ENCODE peak calls at places on chromosomes 1 and 21, in seven cellular contexts. One of them, this sample, is unnamed.

GRCh38 chr21:45613881-45614280 is 29.6 kb upstream of the PCBP3 start:
- DNase-seq in activated naive CD4-positive, alpha-beta T cell treated with anti-CD3 and anti-CD28 coated beads, Interleukin-2, amount 50 U/mL, for 16 hours: no peak
- DNase-seq in H9: peak; percentile 16
- DNase-seq in esophagus muscularis mucosa: no peak
- DNase-seq in GM20000: no peak
- DNase-seq in anterior cingulate cortex: no peak
- DNase-seq in KG1: no peak
- DNase-seq in this sample: no peak

GRCh38 chr1:228437424-228437823 is 20.8 kb upstream of the TRIM17 start:
- DNase-seq in anterior cingulate cortex: no peak
- DNase-seq in activated naive CD4-positive, alpha-beta T cell treated with anti-CD3 and anti-CD28 coated beads, Interleukin-2, amount 50 U/mL, for 16 hours: no peak
- DNase-seq in GM20000: no peak
- DNase-seq in H9: no peak
- DNase-seq in esophagus muscularis mucosa: no peak
- DNase-seq in KG1: no peak
- DNase-seq in this sample: no peak

GRCh38 chr21:44842721-44843445 is 25.0 kb upstream of the SUMO3 start:
- DNase-seq in esophagus muscularis mucosa: no peak
- DNase-seq in H9: no peak
- DNase-seq in activated naive CD4-positive, alpha-beta T cell treated with anti-CD3 and anti-CD28 coated beads, Interleukin-2, amount 50 U/mL, for 16 hours: no peak
- DNase-seq in GM20000: no peak
- DNase-seq in KG1: no peak
- DNase-seq in anterior cingulate cortex: no peak
- DNase-seq in this sample: no peak

GRCh38 chr1:232274236-232274855 is 355.6 kb downstream of the SIPA1L2 start:
- DNase-seq in KG1: no peak
- DNase-seq in activated naive CD4-positive, alpha-beta T cell treated with anti-CD3 and anti-CD28 coated beads, Interleukin-2, amount 50 U/mL, for 16 hours: no peak
- DNase-seq in anterior cingulate cortex: no peak
- DNase-seq in GM20000: no peak
- DNase-seq in H9: no peak
- DNase-seq in esophagus muscularis mucosa: peak; percentile 17
- DNase-seq in this sample: no peak

GRCh38 chr1:37393585-37394120 is 80.7 kb upstream of the ZC3H12A start:
- DNase-seq in esophagus muscularis mucosa: no peak
- DNase-seq in anterior cingulate cortex: no peak
- DNase-seq in KG1: no peak
- DNase-seq in H9: no peak
- DNase-seq in GM20000: no peak
- DNase-seq in activated naive CD4-positive, alpha-beta T cell treated with anti-CD3 and anti-CD28 coated beads, Interleukin-2, amount 50 U/mL, for 16 hours: no peak
- DNase-seq in this sample: no peak

GRCh38 chr1:77399250-77400086 is 117.6 kb downstream of the AK5 start:
- DNase-seq in KG1: no peak
- DNase-seq in anterior cingulate cortex: no peak
- DNase-seq in GM20000: no peak
- DNase-seq in esophagus muscularis mucosa: no peak
- DNase-seq in H9: no peak
- DNase-seq in activated naive CD4-positive, alpha-beta T cell treated with anti-CD3 and anti-CD28 coated beads, Interleukin-2, amount 50 U/mL, for 16 hours: no peak
- DNase-seq in this sample: no peak

GRCh38 chr21:29481641-29482040 is 182.9 kb downstream of the BACH1 start:
- DNase-seq in anterior cingulate cortex: no peak
- DNase-seq in GM20000: no peak
- DNase-seq in activated naive CD4-positive, alpha-beta T cell treated with anti-CD3 and anti-CD28 coated beads, Interleukin-2, amount 50 U/mL, for 16 hours: no peak
- DNase-seq in esophagus muscularis mucosa: no peak
- DNase-seq in KG1: no peak
- DNase-seq in H9: no peak
- DNase-seq in this sample: no peak

GRCh38 chr21:39265603-39266002 is 47.8 kb downstream of the BRWD1 start:
- DNase-seq in KG1: no peak
- DNase-seq in GM20000: no peak
- DNase-seq in H9: no peak
- DNase-seq in esophagus muscularis mucosa: no peak
- DNase-seq in anterior cingulate cortex: no peak
- DNase-seq in activated naive CD4-positive, alpha-beta T cell treated with anti-CD3 and anti-CD28 coated beads, Interleukin-2, amount 50 U/mL, for 16 hours: no peak
- DNase-seq in this sample: no peak

GRCh38 chr21:34509151-34509550 is 2.9 kb downstream of the KCNE1 start:
- DNase-seq in KG1: no peak
- DNase-seq in esophagus muscularis mucosa: no peak
- DNase-seq in activated naive CD4-positive, alpha-beta T cell treated with anti-CD3 and anti-CD28 coated beads, Interleukin-2, amount 50 U/mL, for 16 hours: no peak
- DNase-seq in H9: no peak
- DNase-seq in anterior cingulate cortex: no peak
- DNase-seq in GM20000: peak; percentile 30
- DNase-seq in this sample: no peak

GRCh38 chr1:200290010-200290685 is 119.7 kb downstream of the ZNF281 start:
- DNase-seq in KG1: no peak
- DNase-seq in esophagus muscularis mucosa: no peak
- DNase-seq in activated naive CD4-positive, alpha-beta T cell treated with anti-CD3 and anti-CD28 coated beads, Interleukin-2, amount 50 U/mL, for 16 hours: no peak
- DNase-seq in GM20000: no peak
- DNase-seq in H9: peak; percentile 71
- DNase-seq in anterior cingulate cortex: no peak
- DNase-seq in this sample: no peak

GRCh38 chr1:64699327-64699726 is 45.5 kb upstream of the RAVER2 start:
- DNase-seq in KG1: no peak
- DNase-seq in anterior cingulate cortex: no peak
- DNase-seq in esophagus muscularis mucosa: no peak
- DNase-seq in GM20000: no peak
- DNase-seq in activated naive CD4-positive, alpha-beta T cell treated with anti-CD3 and anti-CD28 coated beads, Interleukin-2, amount 50 U/mL, for 16 hours: no peak
- DNase-seq in H9: no peak
- DNase-seq in this sample: no peak

GRCh38 chr1:78277253-78277652 is 213.5 kb upstream of the PTGFR start:
- DNase-seq in esophagus muscularis mucosa: no peak
- DNase-seq in activated naive CD4-positive, alpha-beta T cell treated with anti-CD3 and anti-CD28 coated beads, Interleukin-2, amount 50 U/mL, for 16 hours: no peak
- DNase-seq in KG1: no peak
- DNase-seq in H9: no peak
- DNase-seq in GM20000: peak; percentile 5
- DNase-seq in anterior cingulate cortex: no peak
- DNase-seq in this sample: no peak

GRCh38 chr1:93614550-93615200 is 67.0 kb downstream of the BCAR3 start:
- DNase-seq in activated naive CD4-positive, alpha-beta T cell treated with anti-CD3 and anti-CD28 coated beads, Interleukin-2, amount 50 U/mL, for 16 hours: no peak
- DNase-seq in H9: no peak
- DNase-seq in KG1: no peak
- DNase-seq in esophagus muscularis mucosa: no peak
- DNase-seq in GM20000: no peak
- DNase-seq in anterior cingulate cortex: no peak
- DNase-seq in this sample: peak; percentile 31

GRCh38 chr21:37253991-37254390 is 13.1 kb downstream of the VPS26C start:
- DNase-seq in activated naive CD4-positive, alpha-beta T cell treated with anti-CD3 and anti-CD28 coated beads, Interleukin-2, amount 50 U/mL, for 16 hours: no peak
- DNase-seq in GM20000: no peak
- DNase-seq in esophagus muscularis mucosa: peak; percentile 21
- DNase-seq in KG1: no peak
- DNase-seq in H9: no peak
- DNase-seq in anterior cingulate cortex: no peak
- DNase-seq in this sample: no peak